ENCODE peak calls at places on chromosomes 2 and 18, in five cellular contexts. B, F, T, Z and D are unnamed samples. For H3K36me3, the result is how much of the 10 kb centered on the place peaks cover.

GRCh38 chr2:181457741-181458425 is 697 bp downstream of the ITGA4 start:
- DNase-seq in F (peak), T (peak), Z (peak), B (peak), D (peak)

GRCh38 chr2:8983571-8983970 is 19.9 kb downstream of the MBOAT2 start:
- DNase-seq in B (no peak), Z (no peak), F (no peak), T (no peak), D (no peak)

GRCh38 chr2:158095912-158096311 is 5.8 kb upstream of the UPP2 start:
- DNase-seq in B (no peak), F (no peak), T (no peak), Z (no peak), D (no peak)

GRCh38 chr2:161316686-161317085 is 8.5 kb downstream of the PSMD14 start:
- DNase-seq in F (no peak), T (no peak), Z (no peak), B (no peak), D (no peak)

GRCh38 chr2:34549710-34550345 is 950.7 kb upstream of the FAM98A start:
- DNase-seq in T (no peak), Z (no peak), F (no peak), B (no peak), D (no peak)

GRCh38 chr2:134260726-134261125 is 6.9 kb downstream of the MGAT5 start:
- DNase-seq in T (no peak), F (no peak), Z (no peak), B (no peak), D (no peak)

GRCh38 chr2:119264781-119265692 is 41.4 kb downstream of the STEAP3 start:
- DNase-seq in F (no peak), Z (no peak), B (peak), T (no peak), D (no peak)

GRCh38 chr2:59366288-59366687 is 1125.2 kb upstream of the FANCL start:
- DNase-seq in B (no peak), Z (no peak), F (no peak), T (no peak), D (no peak)

GRCh38 chr2:127637725-127638252 is 8.2 kb upstream of the GPR17 start:
- DNase-seq in B (no peak), T (no peak), F (no peak), Z (no peak), D (no peak)

GRCh38 chr2:5981241-5982055 is 289.3 kb downstream of the SOX11 start:
- DNase-seq in B (peak), Z (no peak), T (peak), F (no peak), D (no peak)

GRCh38 chr2:129604560-129604959 is 374.9 kb upstream of the RAB6C start:
- DNase-seq in B (no peak), T (no peak), Z (no peak), F (no peak), D (no peak)

GRCh38 chr2:176985871-176986270 is 226.7 kb upstream of the HNRNPA3 start:
- DNase-seq in F (no peak), T (no peak), Z (no peak), B (peak), D (no peak)

GRCh38 chr2:172219201-172219600 is 116.5 kb upstream of the DLX2 start:
- DNase-seq in T (no peak), F (no peak), Z (no peak), B (no peak), D (no peak)

GRCh38 chr2:236380051-236380612 is 115.9 kb upstream of the ASB18 start:
- DNase-seq in T (no peak), B (no peak), F (no peak), Z (no peak), D (no peak)

GRCh38 chr18:2571200-2572143 is at the start of the genes METTL4 and NDC80:
- DNase-seq in Z (peak), F (peak), T (peak), B (peak), D (peak)

GRCh38 chr2:38164881-38165280 is 88.9 kb upstream of the CYP1B1 start:
- DNase-seq in B (no peak), Z (no peak), T (no peak), F (no peak), D (no peak)

GRCh38 chr18:73991570-73991969 is 156.1 kb downstream of the FBXO15 start:
- DNase-seq in T (no peak), F (no peak), Z (no peak), B (no peak), D (no peak)

GRCh38 chr2:240918258-240919091 is 12.3 kb downstream of the CROCC2 start:
- DNase-seq in B (peak), T (peak), F (peak), Z (no peak), D (no peak)

GRCh38 chr18:9348079-9348671 is 13.6 kb downstream of the TWSG1 start:
- DNase-seq in F (no peak), Z (no peak), T (no peak), B (no peak), D (no peak)

GRCh38 chr2:229339613-229340012 is 68.5 kb upstream of the PID1 start:
- DNase-seq in F (no peak), B (no peak), T (no peak), Z (no peak), D (no peak)

GRCh38 chr2:49490710-49491109 is 336.4 kb upstream of the FSHR start:
- DNase-seq in F (no peak), B (no peak), Z (no peak), T (peak), D (no peak)

GRCh38 chr2:159515482-159515881 is 100.9 kb downstream of the BAZ2B start:
- DNase-seq in B (no peak), F (no peak), T (no peak), Z (no peak), D (no peak)

GRCh38 chr18:6624729-6625308 is 104.7 kb upstream of the ARHGAP28 start:
- DNase-seq in F (no peak), B (no peak), T (no peak), Z (no peak), D (no peak)

GRCh38 chr2:158079672-158080071 is 22.0 kb upstream of the UPP2 start:
- DNase-seq in Z (no peak), B (no peak), T (no peak), F (no peak), D (no peak)

GRCh38 chr2:219247678-219248642 is 2.7 kb downstream of the STK16 start:
- DNase-seq in F (no peak), Z (peak), T (peak), B (no peak), D (peak)

GRCh38 chr18:39732918-39733317 is 2167.3 kb upstream of the CELF4 start:
- DNase-seq in F (no peak), Z (no peak), B (no peak), T (no peak), D (no peak)

GRCh38 chr18:2953935-2954641 is 58.9 kb downstream of the LPIN2 start:
- DNase-seq in T (no peak), B (no peak), Z (no peak), F (no peak), D (no peak)

GRCh38 chr2:120729410-120730052 is 6.1 kb upstream of the GLI2 start:
- DNase-seq in B (no peak), T (no peak), F (no peak), Z (no peak), D (no peak)

GRCh38 chr2:230737791-230738226 is 25.2 kb downstream of the CAB39 start:
- DNase-seq in B (no peak), Z (no peak), F (no peak), T (no peak), D (no peak)

GRCh38 chr2:229714080-229714735 is at the start of gene DNER:
- DNase-seq in Z (no peak), B (peak), F (no peak), T (peak), D (peak)

GRCh38 chr2:241257419-241258032 is 57.9 kb downstream of the HDLBP start:
- DNase-seq in F (no peak), Z (no peak), T (no peak), B (no peak), D (no peak)

GRCh38 chr18:58847383-58848071 is 17.1 kb upstream of the ZNF532 start:
- DNase-seq in F (peak), Z (no peak), B (no peak), T (no peak), D (no peak)

GRCh38 chr2:132725716-132726115 is 55.7 kb upstream of the LYPD1 start:
- DNase-seq in T (no peak), F (no peak), B (peak), Z (no peak), D (no peak)

GRCh38 chr2:62858231-62858832 is 152.8 kb downstream of the EHBP1 start:
- DNase-seq in B (no peak), T (no peak), F (no peak), Z (no peak), D (no peak)

GRCh38 chr18:80009661-80010550 is 21.5 kb upstream of the TXNL4A start:
- DNase-seq in Z (no peak), T (no peak), B (no peak), F (peak), D (no peak)

GRCh38 chr2:180990337-180990736 is 9.9 kb downstream of the UBE2E3 start:
- DNase-seq in Z (no peak), B (no peak), F (no peak), T (no peak), D (no peak)

GRCh38 chr2:176501652-176502051 is 232.4 kb downstream of the MTX2 start:
- DNase-seq in Z (no peak), F (no peak), B (no peak), T (no peak), D (no peak)

GRCh38 chr2:190698895-190699294 is 50.0 kb downstream of the NAB1 start:
- DNase-seq in F (no peak), B (no peak), T (no peak), Z (no peak), D (no peak)

GRCh38 chr2:197207608-197208007 is 103.0 kb downstream of the ANKRD44 start:
- DNase-seq in Z (no peak), B (no peak), F (no peak), T (no peak), D (no peak)
- H3K27ac ChIP-seq in Z (peak), B (peak), F (no peak), T (no peak), D (peak)

GRCh38 chr2:84840306-84840705 is 40.6 kb downstream of the TRABD2A start:
- DNase-seq in T (no peak), F (no peak), B (no peak), Z (no peak), D (no peak)
- H3K36me3 ChIP-seq in T (under half), F (under half), B (under half), Z (under half), D (under half)

GRCh38 chr18:48802543-48803428 is 148.0 kb downstream of the SMAD7 start:
- DNase-seq in T (peak), F (peak), B (no peak), Z (no peak), D (no peak)
- H3K27ac ChIP-seq in T (peak), F (peak), B (no peak), Z (no peak), D (no peak)

DNA sequence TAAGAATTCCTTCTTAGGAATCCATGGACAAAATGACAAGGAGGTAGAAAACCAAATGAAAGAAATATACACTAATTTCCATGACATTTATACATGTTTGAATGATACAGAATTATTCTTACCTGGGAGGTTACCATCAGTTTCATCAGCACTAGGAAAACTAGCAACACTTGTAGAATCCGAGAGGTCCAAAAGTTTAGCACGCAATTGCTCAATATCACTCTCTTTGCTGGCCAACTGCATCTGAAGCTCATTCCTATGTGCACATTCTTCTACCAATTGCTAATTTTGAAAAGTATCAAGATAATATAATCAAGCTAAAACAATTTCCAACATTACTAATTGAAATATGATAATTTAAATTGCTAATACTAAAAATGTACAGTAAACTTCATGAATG is 144.8 kb downstream of the ROCK1 start:
- DNase-seq in T (no peak), Z (no peak), F (no peak), B (no peak), D (no peak)
- H3K36me3 ChIP-seq in T (under half), Z (under half), F (half or more), B (half or more), D (under half)

DNA sequence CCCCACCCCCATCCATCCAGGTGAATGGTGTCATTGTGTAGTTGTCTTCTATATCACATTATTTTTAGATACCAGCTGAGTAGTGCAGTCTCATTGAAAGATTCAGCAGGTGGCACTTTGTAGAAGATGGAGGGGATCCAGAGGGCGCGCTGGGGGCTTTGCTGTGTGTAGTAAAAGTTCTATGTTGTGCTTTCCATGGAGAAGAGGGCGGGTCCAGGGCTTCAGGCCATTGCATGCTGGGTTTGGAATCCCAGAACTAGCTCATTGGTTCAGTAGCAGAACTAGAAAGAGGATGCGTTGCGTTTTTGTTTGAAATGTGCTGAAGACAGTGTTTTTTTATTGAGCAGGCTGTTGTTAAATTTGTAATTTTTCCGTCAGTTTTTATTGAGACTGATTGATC is 120.0 kb downstream of the MAP4K4 start:
- DNase-seq in F (no peak), T (no peak), B (no peak), Z (no peak), D (no peak)
- H3K27ac ChIP-seq in F (no peak), T (no peak), B (no peak), Z (no peak), D (no peak)

GRCh38 chr2:18271370-18272147 is 288.9 kb downstream of the RDH14 start:
- DNase-seq in Z (no peak), T (peak), B (no peak), F (no peak), D (no peak)
- H3K36me3 ChIP-seq in Z (under half), T (under half), B (under half), F (under half), D (under half)

GRCh38 chr18:55119434-55119833 is 160.2 kb upstream of the CCDC68 start:
- DNase-seq in F (no peak), B (no peak), T (no peak), Z (no peak), D (no peak)

GRCh38 chr18:55124078-55124477 is 164.8 kb upstream of the CCDC68 start:
- DNase-seq in B (no peak), F (no peak), Z (no peak), T (no peak), D (no peak)

GRCh38 chr18:55121397-55122170 is 162.3 kb upstream of the CCDC68 start:
- DNase-seq in T (no peak), B (no peak), F (no peak), Z (no peak), D (no peak)

GRCh38 chr18:55116855-55117254 is 157.6 kb upstream of the CCDC68 start:
- DNase-seq in Z (no peak), F (no peak), B (no peak), T (no peak), D (no peak)

GRCh38 chr18:55120896-55121295 is 161.6 kb upstream of the CCDC68 start:
- DNase-seq in B (no peak), Z (no peak), T (no peak), F (no peak), D (no peak)
- H3K27ac ChIP-seq in B (no peak), Z (no peak), T (no peak), F (no peak), D (no peak)

DNA sequence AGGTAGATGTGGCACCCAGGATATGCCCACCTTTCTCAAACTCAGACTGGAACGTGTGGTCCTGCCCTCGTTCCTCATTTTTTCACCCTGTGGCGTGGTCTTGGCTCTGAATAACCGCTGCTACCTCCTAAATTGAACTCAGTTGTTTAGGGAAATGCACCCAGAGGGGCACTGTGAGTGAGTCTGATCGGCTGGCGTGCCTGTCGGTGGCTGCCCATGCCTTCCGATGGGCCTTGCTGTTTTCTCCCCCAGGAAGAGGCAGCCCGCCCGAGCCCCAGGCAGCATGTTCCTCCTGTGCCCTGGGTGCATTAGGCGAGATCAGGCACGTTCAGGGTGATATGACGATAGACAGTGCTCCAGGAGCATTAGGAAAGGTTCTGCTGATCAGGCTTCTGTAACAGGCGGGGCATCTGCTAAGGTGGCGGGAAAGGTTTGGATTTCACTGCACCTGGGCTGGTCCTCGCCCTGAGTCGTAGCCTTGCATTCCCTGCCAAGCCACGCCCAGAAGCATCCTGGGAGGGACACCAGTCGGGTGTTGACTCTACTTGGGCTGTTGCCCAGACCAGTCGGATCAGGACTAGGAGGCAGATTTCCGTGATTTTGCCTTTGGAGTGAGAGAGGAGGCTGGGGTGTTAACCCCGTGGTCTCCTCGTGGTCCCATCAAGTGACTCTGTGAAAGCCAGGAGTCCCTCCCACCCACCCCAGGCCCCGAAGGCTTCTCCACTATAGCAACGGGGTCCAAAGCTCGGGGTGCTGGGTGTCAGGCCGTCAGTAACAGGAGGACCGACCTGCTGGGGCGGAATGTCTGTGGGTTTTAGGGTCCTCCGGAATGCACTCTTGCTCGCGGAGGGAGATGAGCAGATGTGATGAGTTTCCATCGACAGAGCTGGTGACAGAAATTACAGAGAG is 75.1 kb downstream of the SH3BP4 start:
- DNase-seq in T (peak), B (no peak), Z (no peak), F (peak), D (no peak)
- H3K36me3 ChIP-seq in T (under half), B (under half), Z (under half), F (under half), D (under half)